ENCODE peak calls at places on chromosomes 4 and X, in six cellular contexts. M is GM12892, U is H1, Z is HepG2, E is K562, H is GM12878. X is an unnamed sample.

GRCh38 chrX:20609916-20610415 is 343.3 kb upstream of the RPS6KA3 start:
- DNase-seq in M (no peak), U (no peak), Z (no peak), H (no peak), E (no peak), X (no peak)

GRCh38 chrX:16662402-16662801 is 12.4 kb downstream of the S100G start:
- DNase-seq in Z (no peak), U (no peak), E (no peak), H (no peak), M (no peak), X (no peak)

GRCh38 chr4:97994765-97995465 is 148.4 kb downstream of the STPG2 start:
- DNase-seq in E (no peak), M (no peak), Z (no peak), U (no peak), H (no peak), X (no peak)

GRCh38 chr4:81116571-81116970 is 86.1 kb downstream of the BMP3 start:
- DNase-seq in U (no peak), H (no peak), M (no peak), E (no peak), Z (no peak), X (no peak)

GRCh38 chr4:7827566-7827965 is 112.1 kb downstream of the AFAP1 start:
- DNase-seq in E (no peak), M (no peak), U (no peak), Z (no peak), H (no peak), X (no peak)

GRCh38 chr4:6250235-6250983 is 19.2 kb upstream of the WFS1 start:
- DNase-seq in M (peak; percentile 53), E (peak; percentile 67), U (no peak), Z (peak; percentile 67), H (peak; percentile 42), X (peak; percentile 54)

GRCh38 chr4:183355405-183355804 is 33.2 kb upstream of the CLDN24 start:
- DNase-seq in M (no peak), E (no peak), Z (no peak), U (no peak), H (no peak), X (no peak)

GRCh38 chr4:14700544-14700943 is 301.7 kb upstream of the CPEB2 start:
- DNase-seq in U (no peak), Z (no peak), M (no peak), E (no peak), H (no peak), X (no peak)

GRCh38 chr4:187069398-187069797 is 345.7 kb upstream of the FAT1 start:
- DNase-seq in U (no peak), Z (no peak), H (no peak), M (no peak), E (no peak), X (no peak)

GRCh38 chr4:65580551-65580950 is 89.7 kb downstream of the EPHA5 start:
- DNase-seq in M (no peak), U (no peak), H (no peak), E (no peak), Z (no peak), X (no peak)

GRCh38 chrX:30713061-30713525 is 59.9 kb downstream of the GK start:
- DNase-seq in M (peak; percentile 8), Z (peak; percentile 40), U (peak; percentile 0), E (peak; percentile 38), H (peak; percentile 85), X (peak; percentile 10)

DNA sequence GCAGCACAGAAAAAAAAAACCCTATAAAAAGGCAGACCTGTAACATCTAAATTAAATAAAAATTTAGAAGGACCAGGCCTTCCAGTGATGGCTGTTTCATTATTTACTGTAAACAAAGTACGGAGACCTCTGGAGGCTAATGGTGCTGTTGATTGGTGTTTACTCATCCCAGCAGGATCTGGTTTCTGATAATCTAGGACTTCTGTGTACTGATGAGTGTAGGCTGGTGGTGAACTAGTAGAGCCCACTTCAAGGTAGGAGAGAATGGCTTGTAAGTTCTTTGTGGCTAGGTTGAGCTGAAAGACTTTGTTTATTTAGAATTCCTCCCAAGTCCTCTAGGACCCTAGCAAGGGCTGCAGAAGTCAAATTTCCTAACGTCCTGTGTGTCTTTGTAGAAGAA is 398.1 kb upstream of the PITX2 start:
- DNase-seq in M (no peak), H (no peak), E (no peak), Z (no peak), U (no peak), X (no peak)
- TF ChIP-seq POLR2A in M (no peak), H (no peak), E (no peak), Z (no peak), U (no peak), X (no peak)

GRCh38 chrX:148933881-148934280 is 433.5 kb downstream of the AFF2 start:
- DNase-seq in E (no peak), M (no peak), Z (no peak), H (no peak), U (no peak), X (no peak)

GRCh38 chrX:148929686-148930085 is 429.3 kb downstream of the AFF2 start:
- DNase-seq in U (no peak), Z (no peak), H (no peak), M (no peak), E (no peak), X (no peak)

GRCh38 chrX:148930330-148930729 is 429.9 kb downstream of the AFF2 start:
- DNase-seq in Z (no peak), E (no peak), M (no peak), U (no peak), H (no peak), X (no peak)

GRCh38 chrX:148928803-148929202 is 428.4 kb downstream of the AFF2 start:
- DNase-seq in Z (no peak), M (no peak), E (no peak), H (no peak), U (no peak), X (no peak)
- TF ChIP-seq TAF1 in Z (no peak), M (no peak), E (no peak), H (no peak), U (no peak), X (no peak)

DNA sequence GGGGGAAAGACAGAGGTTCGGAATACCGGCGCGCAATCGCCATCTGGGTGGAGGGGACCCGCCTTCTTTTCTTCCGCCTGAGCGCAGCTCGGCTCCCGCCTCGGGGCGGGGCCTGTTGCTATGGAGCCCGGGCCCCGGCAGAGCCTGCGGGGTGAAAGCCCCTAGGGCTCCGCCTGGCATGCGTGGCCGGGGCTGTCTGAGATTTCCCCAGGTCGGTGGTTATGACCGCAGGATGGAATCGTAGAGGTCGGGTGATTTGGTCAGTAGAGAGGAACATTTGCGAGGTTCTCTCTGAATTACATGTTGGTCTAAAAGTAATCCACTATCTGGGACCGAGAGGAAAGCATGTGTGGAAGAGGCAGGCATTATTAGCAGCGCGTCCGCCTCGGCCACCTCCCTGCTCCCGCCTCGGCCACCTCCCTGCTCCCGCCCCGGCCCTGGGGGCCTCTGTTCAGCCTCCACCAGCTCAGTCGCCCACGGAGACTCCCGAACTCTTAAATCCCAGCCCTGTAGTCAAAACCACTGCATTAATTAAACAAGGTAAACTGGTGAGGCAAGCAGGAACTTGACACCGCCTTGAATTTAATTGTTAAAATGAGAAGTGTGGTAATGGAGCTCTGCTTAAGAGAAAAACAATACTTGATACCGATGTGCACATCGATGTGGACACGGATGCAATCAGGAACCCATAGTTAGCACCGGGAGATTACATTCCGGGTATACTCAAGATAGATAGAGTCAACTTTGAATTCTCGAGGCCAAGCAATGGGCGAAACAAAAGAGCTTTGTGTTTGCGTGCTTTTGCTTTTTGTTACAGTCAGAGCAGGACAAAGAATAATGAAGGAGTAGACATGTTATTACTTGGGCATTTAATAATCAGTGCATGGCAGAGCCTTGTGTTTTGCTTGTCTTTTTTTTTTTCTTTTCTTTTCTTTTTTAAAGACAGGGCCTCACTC is 45.2 kb downstream of the TRIM2 start:
- DNase-seq in H (peak; percentile 41), U (peak; percentile 58), Z (peak; percentile 52), E (peak; percentile 80), M (peak; percentile 92), X (peak; percentile 90)
- TF ChIP-seq POLR2AphosphoS5 in H (no peak), U (peak; percentile 23), Z (no peak), E (no peak), M (no peak), X (no peak)

DNA sequence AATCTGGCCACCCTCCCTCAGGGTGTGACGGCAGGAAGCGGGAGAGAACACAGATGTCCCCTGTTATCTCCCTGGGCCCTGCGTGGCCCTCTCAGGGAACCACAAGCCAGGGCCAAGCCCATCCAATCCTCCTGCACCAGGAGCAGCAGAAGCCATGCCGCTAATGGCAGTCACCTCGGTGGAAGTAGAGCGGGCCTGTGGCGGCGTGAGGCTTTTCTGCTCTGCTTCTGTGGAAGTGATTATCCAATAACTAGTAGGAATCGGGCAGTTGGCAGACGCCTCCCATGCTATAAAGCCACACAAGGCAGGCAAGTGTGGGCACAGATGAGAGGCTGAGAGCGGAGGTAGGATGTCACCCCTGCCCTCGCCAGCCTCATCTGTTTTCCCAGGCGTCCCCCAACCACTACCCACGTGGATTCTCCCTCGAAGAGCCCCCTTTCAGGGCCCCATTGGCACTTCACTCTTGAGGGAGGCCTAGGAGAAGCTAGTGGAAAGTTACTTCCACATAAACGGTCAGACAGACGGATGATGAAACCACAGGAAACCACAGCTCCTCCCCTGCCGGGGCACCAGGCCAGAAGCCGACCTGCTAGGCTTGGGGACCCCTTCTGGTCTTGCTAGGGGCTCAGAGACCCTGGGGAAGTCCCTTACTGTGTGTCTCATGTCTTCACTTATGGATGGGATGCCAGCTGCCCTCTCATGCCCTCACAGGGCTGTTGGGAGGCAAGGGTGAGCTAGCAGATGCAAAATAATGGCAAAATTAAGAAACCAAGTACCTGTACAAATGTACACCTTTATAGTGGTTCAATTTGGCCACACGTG is 18.8 kb upstream of the TMSB4X start:
- DNase-seq in H (peak; percentile 77), Z (peak; percentile 46), M (no peak), U (no peak), E (peak; percentile 75), X (no peak)
- TF ChIP-seq POLR2A in H (peak; percentile 30), Z (no peak), M (peak; percentile 52), U (no peak), E (peak; percentile 51), X (peak; percentile 2)

DNA sequence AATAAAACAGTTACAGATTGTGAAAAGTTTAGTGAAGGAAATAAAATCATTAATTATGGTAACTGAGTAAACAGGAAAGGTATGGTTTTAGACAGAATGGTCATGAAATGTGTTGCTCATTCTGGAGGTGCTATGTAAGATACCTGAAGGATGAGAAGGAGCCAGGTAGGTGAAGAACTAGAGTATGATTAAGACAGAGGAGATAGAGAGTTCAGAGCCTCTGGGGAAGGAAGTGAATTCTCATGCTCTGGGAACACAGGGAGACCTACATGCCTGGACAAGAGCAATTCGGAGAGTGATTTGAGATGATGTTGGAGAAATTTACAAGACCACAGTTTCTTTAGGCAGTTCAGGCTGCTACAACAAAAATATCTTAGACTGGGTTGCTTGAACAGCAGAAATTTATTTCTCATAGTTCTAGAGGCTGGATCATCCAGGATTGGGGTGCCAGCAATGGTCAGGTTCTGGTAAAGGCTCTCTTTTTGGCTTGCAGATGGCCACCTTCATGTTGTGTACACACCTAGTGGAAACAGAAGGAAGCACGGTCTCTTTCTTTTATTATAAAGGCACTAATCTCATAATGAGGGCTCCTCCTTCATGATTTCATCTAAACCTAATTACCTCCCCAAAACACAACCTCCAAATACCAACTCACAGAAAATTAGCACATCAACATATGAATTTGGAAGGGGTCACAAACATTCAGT is 1416.1 kb downstream of the PCDH7 start:
- DNase-seq in U (no peak), E (no peak), M (no peak), H (no peak), Z (no peak), X (no peak)
- TF ChIP-seq TAF1 in U (no peak), E (no peak), M (no peak), H (no peak), Z (no peak), X (no peak)